ENCODE peak calls at places on chromosomes 11 and 22, in five cellular contexts. I, E, K, A and N are unnamed samples. For H3K4me1, the result is how much of the 10 kb centered on the place peaks cover.

GRCh38 chr22:19880786-19881569 is 26.3 kb upstream of the GNB1L start:
- DNase-seq in I (peak), E (peak), K (peak), A (peak), N (no peak)

GRCh38 chr11:11982975-11983374 is 25.5 kb downstream of the DKK3 start:
- DNase-seq in I (no peak), E (no peak), K (no peak), A (no peak), N (peak)

GRCh38 chr11:10514210-10514609 is 26.8 kb downstream of the RNF141 start:
- DNase-seq in I (no peak), E (no peak), K (no peak), A (no peak), N (no peak)

GRCh38 chr11:104995001-104995408 is 26.6 kb upstream of the CASP4 start:
- DNase-seq in I (no peak), E (no peak), K (no peak), A (no peak), N (no peak)

GRCh38 chr22:28017859-28018258 is 98.8 kb upstream of the PITPNB start:
- DNase-seq in I (no peak), E (no peak), K (no peak), A (peak), N (no peak)

GRCh38 chr22:37043214-37043827 is 8.2 kb upstream of the KCTD17 start:
- DNase-seq in I (no peak), E (no peak), K (no peak), A (no peak), N (no peak)

GRCh38 chr11:110311783-110312578 is 15.6 kb upstream of the RDX start:
- DNase-seq in I (no peak), E (no peak), K (no peak), A (no peak), N (peak)

GRCh38 chr11:35274909-35275807 is 136.2 kb downstream of the CD44 start:
- DNase-seq in I (peak), E (peak), K (peak), A (no peak), N (peak)

GRCh38 chr11:84890706-84891105 is 736.4 kb downstream of the DLG2 start:
- DNase-seq in I (peak), E (no peak), K (peak), A (no peak), N (no peak)

GRCh38 chr11:6855971-6856542 is 6.8 kb upstream of the OR10A2 start:
- DNase-seq in I (no peak), E (no peak), K (peak), A (no peak), N (no peak)

GRCh38 chr11:132220464-132220863 is 850.0 kb downstream of the NTM start:
- DNase-seq in I (no peak), E (no peak), K (no peak), A (no peak), N (no peak)

DNA sequence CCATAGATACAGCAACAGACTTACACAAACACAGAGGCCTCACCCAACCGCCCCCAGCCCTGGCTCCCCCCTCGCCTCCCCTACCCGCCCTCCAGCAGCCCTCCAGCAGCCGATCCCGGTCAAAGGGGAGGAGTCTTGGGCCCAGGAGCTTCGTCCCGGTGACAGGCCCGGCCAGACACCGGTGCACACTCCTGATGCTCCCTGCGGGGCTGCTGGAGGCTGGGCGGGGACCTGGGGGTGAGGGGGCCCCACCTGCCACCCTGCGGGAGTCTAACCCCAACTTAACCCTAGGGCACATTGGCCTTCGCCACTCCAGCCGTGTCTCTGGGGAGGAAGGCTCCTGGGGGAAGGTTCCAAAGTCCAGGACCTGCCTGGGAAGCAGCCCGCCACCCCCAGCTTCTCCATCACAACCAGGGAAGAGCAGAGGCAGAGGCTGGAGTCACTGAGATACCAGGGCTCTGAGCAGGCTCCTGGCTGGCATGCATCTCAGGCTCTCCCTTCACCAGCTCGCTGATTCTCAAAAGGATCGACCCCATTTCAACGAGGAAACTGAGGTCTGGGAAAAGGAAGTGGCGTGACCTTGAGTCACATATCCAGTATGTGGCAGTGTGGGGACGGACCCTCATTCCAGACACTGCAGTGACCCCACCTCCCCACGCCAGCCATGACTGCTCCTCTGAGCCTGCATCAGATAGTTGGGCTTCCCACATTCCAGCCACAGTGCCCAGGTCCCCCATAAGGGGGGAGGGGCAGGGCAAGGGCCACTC is 14.4 kb downstream of the BCL9L start:
- DNase-seq in I (peak), E (peak), K (peak), A (no peak), N (peak)
- H3K4me1 ChIP-seq in I (half or more), E (half or more), K (half or more), A (half or more), N (half or more)

GRCh38 chr11:1845095-1845429 is 6.3 kb downstream of the TNNI2 start:
- DNase-seq in I (no peak), E (no peak), K (no peak), A (no peak), N (no peak)
- H3K4me1 ChIP-seq in I (under half), E (under half), K (under half), A (under half), N (half or more)

GRCh38 chr11:63670738-63671321 is 346 bp downstream of the ATL3 start:
- DNase-seq in I (peak), E (peak), K (peak), A (peak), N (peak)

GRCh38 chr11:63672934-63673539 is 1.9 kb upstream of the ATL3 start:
- DNase-seq in I (no peak), E (no peak), K (no peak), A (no peak), N (no peak)

GRCh38 chr11:63673579-63673978 is 2.4 kb upstream of the ATL3 start:
- DNase-seq in I (no peak), E (no peak), K (no peak), A (no peak), N (no peak)

GRCh38 chr11:63671322-63672155 is at the start of gene ATL3:
- DNase-seq in I (peak), E (peak), K (peak), A (peak), N (peak)

DNA sequence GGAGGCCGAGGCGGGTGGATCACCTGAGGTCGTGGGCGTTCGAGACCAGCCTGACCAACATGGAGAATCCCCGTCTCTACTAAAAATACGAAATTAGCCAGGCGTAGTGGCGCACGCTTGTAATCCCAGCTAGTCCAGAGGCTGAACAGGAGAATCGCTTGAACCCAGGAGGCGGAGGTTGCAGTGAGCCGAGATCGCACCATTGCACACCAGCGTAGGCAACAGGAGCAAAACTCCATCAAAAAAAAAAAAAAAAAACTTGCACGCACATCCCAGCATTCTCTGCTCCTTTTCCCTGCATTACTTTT is 934 bp upstream of the ATL3 start:
- DNase-seq in I (no peak), E (no peak), K (no peak), A (no peak), N (no peak)
- H3K4me1 ChIP-seq in I (under half), E (under half), K (under half), A (under half), N (under half)

GRCh38 chr22:41498322-41498721 is 29.4 kb downstream of the ACO2 start:
- DNase-seq in I (no peak), E (no peak), K (no peak), A (no peak), N (no peak)
- H3K4me1 ChIP-seq in I (under half), E (under half), K (under half), A (under half), N (under half)

GRCh38 chr11:128942272-128942612 is 429 bp downstream of the TP53AIP1 start:
- DNase-seq in I (no peak), E (no peak), K (no peak), A (no peak), N (no peak)
- H3K4me1 ChIP-seq in I (under half), E (under half), K (under half), A (under half), N (under half)